ENCODE peak calls at places on chromosome 7, in six cellular contexts. One of them, this sample, is unnamed.

GRCh38 chr7:148264933-148265557 is 325.5 kb upstream of the C7orf33 start:
- DNase-seq in cardiac fibroblast: peak; percentile 46
- DNase-seq in heart left ventricle: no peak
- DNase-seq in choroid plexus epithelial cell: peak; percentile 66
- DNase-seq in GM06990: no peak
- DNase-seq in BJ: no peak
- DNase-seq in this sample: peak; percentile 48

GRCh38 chr7:94276797-94277196 is 117.9 kb upstream of the COL1A2 start:
- DNase-seq in BJ: no peak
- DNase-seq in cardiac fibroblast: peak; percentile 71
- DNase-seq in heart left ventricle: no peak
- DNase-seq in choroid plexus epithelial cell: peak; percentile 75
- DNase-seq in GM06990: no peak
- DNase-seq in this sample: peak; percentile 63

GRCh38 chr7:34735526-34735925 is 77.5 kb downstream of the NPSR1 start:
- DNase-seq in BJ: no peak
- DNase-seq in cardiac fibroblast: no peak
- DNase-seq in choroid plexus epithelial cell: no peak
- DNase-seq in heart left ventricle: no peak
- DNase-seq in GM06990: no peak
- DNase-seq in this sample: no peak

GRCh38 chr7:149854611-149855367 is 16.6 kb downstream of the ZNF862 start:
- DNase-seq in heart left ventricle: peak; percentile 89
- DNase-seq in BJ: no peak
- DNase-seq in cardiac fibroblast: no peak
- DNase-seq in GM06990: no peak
- DNase-seq in choroid plexus epithelial cell: peak; percentile 75
- DNase-seq in this sample: peak; percentile 33

GRCh38 chr7:49791089-49791741 is 17.8 kb downstream of the VWC2 start:
- DNase-seq in heart left ventricle: peak; percentile 37
- DNase-seq in cardiac fibroblast: no peak
- DNase-seq in BJ: no peak
- DNase-seq in choroid plexus epithelial cell: no peak
- DNase-seq in GM06990: no peak
- DNase-seq in this sample: no peak

GRCh38 chr7:50229964-50230363 is 74.6 kb upstream of the IKZF1 start:
- DNase-seq in GM06990: no peak
- DNase-seq in cardiac fibroblast: peak; percentile 19
- DNase-seq in choroid plexus epithelial cell: peak; percentile 35
- DNase-seq in BJ: no peak
- DNase-seq in heart left ventricle: no peak
- DNase-seq in this sample: peak; percentile 26

GRCh38 chr7:124783271-124783670 is 17.7 kb upstream of the GPR37 start:
- DNase-seq in heart left ventricle: no peak
- DNase-seq in choroid plexus epithelial cell: no peak
- DNase-seq in BJ: no peak
- DNase-seq in cardiac fibroblast: peak; percentile 31
- DNase-seq in GM06990: no peak
- DNase-seq in this sample: no peak

GRCh38 chr7:102012941-102013461 is 195.6 kb downstream of the CUX1 start:
- DNase-seq in cardiac fibroblast: peak; percentile 33
- DNase-seq in GM06990: no peak
- DNase-seq in BJ: no peak
- DNase-seq in choroid plexus epithelial cell: peak; percentile 29
- DNase-seq in heart left ventricle: no peak
- DNase-seq in this sample: no peak

GRCh38 chr7:132836746-132837145 is 245.1 kb downstream of the CHCHD3 start:
- DNase-seq in GM06990: no peak
- DNase-seq in cardiac fibroblast: peak; percentile 33
- DNase-seq in choroid plexus epithelial cell: peak; percentile 61
- DNase-seq in heart left ventricle: no peak
- DNase-seq in BJ: no peak
- DNase-seq in this sample: peak; percentile 71

GRCh38 chr7:141748401-141748800 is 10.2 kb downstream of the SSBP1 start:
- DNase-seq in cardiac fibroblast: peak; percentile 29
- DNase-seq in BJ: no peak
- DNase-seq in choroid plexus epithelial cell: peak; percentile 44
- DNase-seq in heart left ventricle: no peak
- DNase-seq in GM06990: no peak
- DNase-seq in this sample: no peak

GRCh38 chr7:17580141-17580540 is 281.7 kb downstream of the AHR start:
- DNase-seq in choroid plexus epithelial cell: peak; percentile 64
- DNase-seq in BJ: peak; percentile 63
- DNase-seq in cardiac fibroblast: peak; percentile 84
- DNase-seq in GM06990: no peak
- DNase-seq in heart left ventricle: no peak
- DNase-seq in this sample: peak; percentile 98

GRCh38 chr7:32957326-32958045 is at the start of gene FKBP9:
- DNase-seq in BJ: no peak
- DNase-seq in GM06990: peak; percentile 44
- DNase-seq in choroid plexus epithelial cell: peak; percentile 80
- DNase-seq in cardiac fibroblast: peak; percentile 85
- DNase-seq in heart left ventricle: peak; percentile 88
- DNase-seq in this sample: peak; percentile 79

GRCh38 chr7:70764004-70764691 is 367.8 kb upstream of the GALNT17 start:
- DNase-seq in cardiac fibroblast: no peak
- DNase-seq in BJ: no peak
- DNase-seq in GM06990: peak; percentile 83
- DNase-seq in choroid plexus epithelial cell: no peak
- DNase-seq in heart left ventricle: no peak
- DNase-seq in this sample: no peak

DNA sequence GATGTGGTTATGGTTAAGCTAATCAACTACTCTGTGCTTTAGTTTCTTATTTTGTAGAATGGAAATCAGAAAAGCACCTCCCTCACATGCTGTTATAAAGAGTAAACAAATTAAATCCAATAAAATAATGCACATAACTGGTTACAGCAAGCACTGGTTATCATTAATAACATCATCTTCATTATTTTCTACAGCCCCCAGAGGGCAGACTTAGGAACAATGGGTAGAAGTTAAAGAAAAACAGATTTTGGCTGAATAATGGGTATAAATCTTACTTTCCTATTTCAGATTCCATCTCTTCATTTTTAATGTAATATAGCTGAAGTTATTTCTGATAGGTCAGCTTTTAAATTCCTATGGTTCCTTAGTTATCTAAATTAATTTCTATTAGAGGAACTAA is 126.5 kb downstream of the DOCK4 start:
- DNase-seq in GM06990: no peak
- DNase-seq in heart left ventricle: no peak
- DNase-seq in BJ: no peak
- DNase-seq in cardiac fibroblast: peak; percentile 51
- DNase-seq in choroid plexus epithelial cell: peak; percentile 46
- DNase-seq in this sample: no peak
- TF ChIP-seq CTCF in GM06990: peak; percentile 27
- TF ChIP-seq CTCF in heart left ventricle: peak; percentile 7
- TF ChIP-seq CTCF in BJ: no peak
- TF ChIP-seq CTCF in cardiac fibroblast: peak; percentile 28
- TF ChIP-seq CTCF in choroid plexus epithelial cell: peak; percentile 45
- TF ChIP-seq CTCF in this sample: peak; percentile 18

GRCh38 chr7:93148135-93148534 is at the start of gene SAMD9L:
- DNase-seq in GM06990: no peak
- DNase-seq in choroid plexus epithelial cell: peak; percentile 53
- DNase-seq in heart left ventricle: no peak
- DNase-seq in cardiac fibroblast: peak; percentile 49
- DNase-seq in BJ: no peak
- DNase-seq in this sample: peak; percentile 30
- H3K4me3 ChIP-seq in GM06990: peak within 1 kb of the TSS; percentile 79
- H3K4me3 ChIP-seq in choroid plexus epithelial cell: peak within 1 kb of the TSS; percentile 48
- H3K4me3 ChIP-seq in heart left ventricle: peak within 1 kb of the TSS; percentile 49
- H3K4me3 ChIP-seq in cardiac fibroblast: peak within 1 kb of the TSS; percentile 35
- H3K4me3 ChIP-seq in BJ: peak within 1 kb of the TSS; percentile 30
- H3K4me3 ChIP-seq in this sample: peak within 1 kb of the TSS; percentile 47

GRCh38 chr7:29953735-29954347 is 35.8 kb downstream of the SCRN1 start:
- DNase-seq in GM06990: no peak
- DNase-seq in heart left ventricle: no peak
- DNase-seq in cardiac fibroblast: peak; percentile 23
- DNase-seq in BJ: no peak
- DNase-seq in choroid plexus epithelial cell: no peak
- DNase-seq in this sample: peak; percentile 28
- TF ChIP-seq CTCF in GM06990: no peak
- TF ChIP-seq CTCF in heart left ventricle: no peak
- TF ChIP-seq CTCF in cardiac fibroblast: no peak
- TF ChIP-seq CTCF in BJ: no peak
- TF ChIP-seq CTCF in choroid plexus epithelial cell: no peak
- TF ChIP-seq CTCF in this sample: no peak

GRCh38 chr7:122148081-122148480 is 4.0 kb upstream of the AASS start:
- DNase-seq in choroid plexus epithelial cell: no peak
- DNase-seq in heart left ventricle: no peak
- DNase-seq in BJ: no peak
- DNase-seq in GM06990: no peak
- DNase-seq in cardiac fibroblast: no peak
- DNase-seq in this sample: no peak

GRCh38 chr7:122145937-122146336 is 1.9 kb upstream of the AASS start:
- DNase-seq in BJ: no peak
- DNase-seq in GM06990: no peak
- DNase-seq in cardiac fibroblast: no peak
- DNase-seq in choroid plexus epithelial cell: no peak
- DNase-seq in heart left ventricle: no peak
- DNase-seq in this sample: no peak

GRCh38 chr7:122140918-122141317 is 3.1 kb downstream of the AASS start:
- DNase-seq in choroid plexus epithelial cell: no peak
- DNase-seq in BJ: no peak
- DNase-seq in GM06990: no peak
- DNase-seq in cardiac fibroblast: peak; percentile 10
- DNase-seq in heart left ventricle: no peak
- DNase-seq in this sample: no peak

GRCh38 chr7:122143376-122143750 is 686 bp downstream of the AASS start:
- DNase-seq in choroid plexus epithelial cell: peak; percentile 23
- DNase-seq in cardiac fibroblast: peak; percentile 34
- DNase-seq in BJ: no peak
- DNase-seq in GM06990: peak; percentile 25
- DNase-seq in heart left ventricle: peak; percentile 25
- DNase-seq in this sample: peak; percentile 21

GRCh38 chr7:122143751-122144711 is at the start of gene AASS:
- DNase-seq in GM06990: peak; percentile 76
- DNase-seq in heart left ventricle: peak; percentile 98
- DNase-seq in BJ: peak; percentile 77
- DNase-seq in cardiac fibroblast: peak; percentile 96
- DNase-seq in choroid plexus epithelial cell: peak; percentile 95
- DNase-seq in this sample: peak; percentile 96
- H3K4me3 ChIP-seq in GM06990: peak within 1 kb of the TSS; percentile 87
- H3K4me3 ChIP-seq in heart left ventricle: peak within 1 kb of the TSS; percentile 98
- H3K4me3 ChIP-seq in BJ: peak within 1 kb of the TSS; percentile 90
- H3K4me3 ChIP-seq in cardiac fibroblast: peak within 1 kb of the TSS; percentile 72
- H3K4me3 ChIP-seq in choroid plexus epithelial cell: peak within 1 kb of the TSS; percentile 84
- H3K4me3 ChIP-seq in this sample: peak within 1 kb of the TSS; percentile 88

GRCh38 chr7:151056286-151057037 is 1.2 kb downstream of the CDK5 start:
- DNase-seq in BJ: no peak
- DNase-seq in cardiac fibroblast: no peak
- DNase-seq in GM06990: no peak
- DNase-seq in heart left ventricle: no peak
- DNase-seq in choroid plexus epithelial cell: no peak
- DNase-seq in this sample: no peak

GRCh38 chr7:151057038-151057736 is 510 bp downstream of the CDK5 start:
- DNase-seq in GM06990: no peak
- DNase-seq in cardiac fibroblast: no peak
- DNase-seq in BJ: no peak
- DNase-seq in heart left ventricle: no peak
- DNase-seq in choroid plexus epithelial cell: no peak
- DNase-seq in this sample: no peak

GRCh38 chr7:151057989-151058765 is 480 bp upstream of the CDK5 start:
- DNase-seq in BJ: peak; percentile 99
- DNase-seq in cardiac fibroblast: peak; percentile 100
- DNase-seq in heart left ventricle: peak; percentile 100
- DNase-seq in GM06990: peak; percentile 97
- DNase-seq in choroid plexus epithelial cell: peak; percentile 100
- DNase-seq in this sample: peak; percentile 99

GRCh38 chr7:151058766-151059361 is 525 bp upstream of the SLC4A2 start:
- DNase-seq in heart left ventricle: no peak
- DNase-seq in GM06990: no peak
- DNase-seq in choroid plexus epithelial cell: peak; percentile 66
- DNase-seq in cardiac fibroblast: no peak
- DNase-seq in BJ: no peak
- DNase-seq in this sample: peak; percentile 43

DNA sequence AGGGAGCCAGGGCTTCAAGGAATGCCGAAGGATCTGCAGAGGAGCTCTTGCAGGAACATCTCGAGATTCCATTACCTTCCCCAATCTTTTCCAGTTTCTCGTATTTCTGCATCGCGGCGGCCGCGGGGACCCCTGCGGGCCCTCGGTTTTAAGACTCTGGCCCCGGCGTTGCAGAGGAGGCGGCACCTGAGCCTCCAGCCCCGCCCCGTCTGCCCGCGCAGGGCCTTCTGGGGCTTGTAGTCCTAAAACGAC is at the start of gene CDK5:
- DNase-seq in heart left ventricle: no peak
- DNase-seq in choroid plexus epithelial cell: no peak
- DNase-seq in cardiac fibroblast: no peak
- DNase-seq in GM06990: no peak
- DNase-seq in BJ: no peak
- DNase-seq in this sample: no peak
- TF ChIP-seq CTCF in heart left ventricle: no peak
- TF ChIP-seq CTCF in choroid plexus epithelial cell: no peak
- TF ChIP-seq CTCF in cardiac fibroblast: no peak
- TF ChIP-seq CTCF in GM06990: no peak
- TF ChIP-seq CTCF in BJ: no peak
- TF ChIP-seq CTCF in this sample: no peak

GRCh38 chr7:19707240-19707639 is 1.6 kb downstream of the POLR1F start:
- DNase-seq in choroid plexus epithelial cell: peak; percentile 28
- DNase-seq in BJ: no peak
- DNase-seq in GM06990: no peak
- DNase-seq in heart left ventricle: no peak
- DNase-seq in cardiac fibroblast: peak; percentile 25
- DNase-seq in this sample: peak; percentile 28
- H3K4me3 ChIP-seq in choroid plexus epithelial cell: no peak overlapping the region
- H3K4me3 ChIP-seq in BJ: no peak overlapping the region
- H3K4me3 ChIP-seq in GM06990: no peak overlapping the region
- H3K4me3 ChIP-seq in heart left ventricle: no peak overlapping the region
- H3K4me3 ChIP-seq in cardiac fibroblast: no peak overlapping the region
- H3K4me3 ChIP-seq in this sample: peak overlapping the region; percentile 99

This sample was measured in fibroblast of mammary gland.